ENCODE peak calls at places on chromosomes 5 and 9, in seven cellular contexts. L is A549, T is astrocyte of the spinal cord, P is nephron progenitor cell, C is breast epithelium, Q is colonic mucosa, X is adrenal gland. A is an unnamed sample.

GRCh38 chr9:91718071-91718470 is 232.0 kb downstream of the ROR2 start:
- DNase-seq in L (no peak), T (no peak), P (no peak), C (no peak), Q (no peak), X (no peak), A (no peak)

GRCh38 chr5:149294872-149295829 is 23.5 kb downstream of the AFAP1L1 start:
- DNase-seq in L (no peak), T (no peak), P (no peak), C (no peak), Q (no peak), X (no peak), A (no peak)

GRCh38 chr5:150626853-150627276 is 13.6 kb upstream of the SYNPO start:
- DNase-seq in L (no peak), T (no peak), P (no peak), C (peak; percentile 60), Q (no peak), X (peak; percentile 75), A (no peak)

GRCh38 chr5:124330595-124330994 is 415.8 kb downstream of the ZNF608 start:
- DNase-seq in L (no peak), T (peak; percentile 43), P (no peak), C (no peak), Q (no peak), X (no peak), A (no peak)

GRCh38 chr5:194102-194501 is 2.8 kb downstream of the LRRC14B start:
- DNase-seq in L (no peak), T (no peak), P (no peak), C (no peak), Q (no peak), X (no peak), A (no peak)

GRCh38 chr9:2872307-2872940 is 28.5 kb upstream of the PUM3 start:
- DNase-seq in L (peak; percentile 45), T (peak; percentile 42), P (peak; percentile 9), C (no peak), Q (no peak), X (no peak), A (no peak)

GRCh38 chr5:14351845-14352712 is 208.9 kb downstream of the TRIO start:
- DNase-seq in L (peak; percentile 61), T (peak; percentile 67), P (peak; percentile 75), C (no peak), Q (peak; percentile 62), X (peak; percentile 57), A (peak; percentile 39)

GRCh38 chr5:10583663-10584572 is 20.0 kb downstream of the ANKRD33B start:
- DNase-seq in L (no peak), T (no peak), P (no peak), C (no peak), Q (no peak), X (no peak), A (no peak)

GRCh38 chr9:80376180-80376579 is 804.4 kb downstream of the TLE4 start:
- DNase-seq in L (no peak), T (no peak), P (no peak), C (no peak), Q (no peak), X (no peak), A (no peak)

GRCh38 chr9:30519756-30520155 is 1864.7 kb upstream of the ACO1 start:
- DNase-seq in L (no peak), T (peak; percentile 41), P (no peak), C (no peak), Q (no peak), X (no peak), A (no peak)

GRCh38 chr9:37760416-37761165 is 7.0 kb downstream of the TRMT10B start:
- DNase-seq in L (no peak), T (peak; percentile 55), P (no peak), C (no peak), Q (no peak), X (no peak), A (no peak)

GRCh38 chr9:33139421-33140228 is 27.5 kb downstream of the B4GALT1 start:
- DNase-seq in L (no peak), T (peak; percentile 97), P (peak; percentile 37), C (peak; percentile 39), Q (peak; percentile 58), X (peak; percentile 94), A (no peak)

GRCh38 chr9:98971168-98971914 is 27.6 kb downstream of the COL15A1 start:
- DNase-seq in L (no peak), T (peak; percentile 80), P (no peak), C (no peak), Q (no peak), X (peak; percentile 87), A (no peak)

GRCh38 chr9:124032247-124032646 is 20.7 kb downstream of the LHX2 start:
- DNase-seq in L (no peak), T (no peak), P (peak; percentile 64), C (no peak), Q (no peak), X (no peak), A (no peak)

GRCh38 chr5:1381370-1382247 is 36.7 kb upstream of the CLPTM1L start:
- DNase-seq in L (no peak), T (no peak), P (no peak), C (no peak), Q (no peak), X (no peak), A (no peak)

GRCh38 chr5:1382248-1382700 is 37.4 kb upstream of the CLPTM1L start:
- DNase-seq in L (no peak), T (no peak), P (no peak), C (no peak), Q (no peak), X (no peak), A (no peak)

GRCh38 chr5:1380910-1381309 is 36.0 kb upstream of the CLPTM1L start:
- DNase-seq in L (no peak), T (no peak), P (no peak), C (no peak), Q (no peak), X (no peak), A (no peak)

GRCh38 chr5:1378866-1379659 is 34.2 kb upstream of the CLPTM1L start:
- DNase-seq in L (no peak), T (no peak), P (no peak), C (no peak), Q (no peak), X (no peak), A (no peak)

GRCh38 chr5:1380011-1380817 is 35.3 kb upstream of the CLPTM1L start:
- DNase-seq in L (peak; percentile 78), T (no peak), P (peak; percentile 72), C (peak; percentile 23), Q (peak; percentile 35), X (peak; percentile 48), A (peak; percentile 46)
- TF ChIP-seq CTCF in L (peak; percentile 79), T (peak; percentile 31), P (peak; percentile 61), C (no peak), Q (peak; percentile 78), X (peak; percentile 78), A (peak; percentile 81)

DNA sequence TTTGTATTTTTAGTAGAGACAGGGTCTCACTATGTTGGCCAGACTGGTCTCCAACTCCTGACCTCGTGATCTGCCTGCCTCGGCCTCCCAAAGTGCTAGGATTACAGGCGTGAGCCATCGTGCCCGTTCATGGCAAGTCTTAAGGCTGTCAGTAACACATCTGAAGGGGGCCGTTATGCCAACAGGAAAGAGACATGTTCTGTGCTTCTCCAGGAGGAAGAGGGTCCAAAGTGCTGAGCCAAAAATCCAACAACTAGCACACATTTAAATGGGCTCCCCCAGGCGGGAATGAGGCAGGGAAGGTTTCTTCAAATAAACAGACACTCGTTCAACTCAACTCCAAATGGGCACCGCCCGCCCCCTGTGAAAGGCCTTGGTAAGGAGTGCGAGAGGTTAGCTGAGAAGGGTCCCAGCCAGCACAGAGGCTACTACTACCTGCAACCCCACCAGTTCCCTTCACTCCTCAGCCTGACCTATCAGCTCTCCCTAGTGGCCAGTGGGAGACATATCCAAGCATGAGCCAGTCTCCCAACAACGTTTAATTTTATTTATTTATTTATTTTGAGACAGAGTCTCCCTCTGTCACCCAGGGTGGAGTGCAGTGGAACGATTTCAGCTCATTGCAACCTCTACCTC is 84.1 kb upstream of the DMRT1 start:
- DNase-seq in L (peak; percentile 60), T (peak; percentile 60), P (peak; percentile 8), C (no peak), Q (peak; percentile 41), X (peak; percentile 52), A (no peak)
- TF ChIP-seq CTCF in L (peak; percentile 45), T (peak; percentile 71), P (peak; percentile 43), C (peak; percentile 23), Q (peak; percentile 51), X (peak; percentile 55), A (peak; percentile 63)

DNA sequence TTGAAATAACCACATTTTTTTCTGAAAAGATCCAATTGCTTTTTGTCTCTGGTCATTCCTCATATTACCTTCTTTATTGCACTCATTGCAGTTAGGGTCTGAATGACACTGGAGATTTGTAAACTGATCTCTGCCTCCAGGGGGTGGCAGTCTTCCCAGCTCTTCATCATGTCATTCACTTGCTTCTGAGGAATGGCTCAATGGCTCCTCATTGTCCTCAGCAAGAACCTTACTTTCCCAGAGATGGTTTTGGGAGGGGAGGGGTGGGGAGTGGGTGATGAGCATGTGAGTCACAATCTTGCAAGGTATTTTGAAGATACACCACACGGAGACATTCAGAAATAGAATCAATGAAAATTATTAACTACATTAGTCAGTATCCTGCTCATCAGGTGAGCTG is 159.8 kb upstream of the GAS1 start:
- DNase-seq in L (peak; percentile 17), T (peak; percentile 45), P (no peak), C (no peak), Q (no peak), X (no peak), A (no peak)
- TF ChIP-seq CTCF in L (no peak), T (peak; percentile 6), P (peak; percentile 10), C (no peak), Q (no peak), X (no peak), A (no peak)

GRCh38 chr5:36462295-36463021 is 143.9 kb upstream of the SLC1A3 start:
- DNase-seq in L (no peak), T (peak; percentile 30), P (no peak), C (no peak), Q (no peak), X (no peak), A (no peak)

GRCh38 chr5:36458746-36459145 is 147.7 kb upstream of the SLC1A3 start:
- DNase-seq in L (no peak), T (no peak), P (no peak), C (no peak), Q (no peak), X (no peak), A (no peak)

GRCh38 chr5:36457511-36458260 is 148.7 kb upstream of the SLC1A3 start:
- DNase-seq in L (no peak), T (peak; percentile 52), P (no peak), C (no peak), Q (no peak), X (no peak), A (no peak)

DNA sequence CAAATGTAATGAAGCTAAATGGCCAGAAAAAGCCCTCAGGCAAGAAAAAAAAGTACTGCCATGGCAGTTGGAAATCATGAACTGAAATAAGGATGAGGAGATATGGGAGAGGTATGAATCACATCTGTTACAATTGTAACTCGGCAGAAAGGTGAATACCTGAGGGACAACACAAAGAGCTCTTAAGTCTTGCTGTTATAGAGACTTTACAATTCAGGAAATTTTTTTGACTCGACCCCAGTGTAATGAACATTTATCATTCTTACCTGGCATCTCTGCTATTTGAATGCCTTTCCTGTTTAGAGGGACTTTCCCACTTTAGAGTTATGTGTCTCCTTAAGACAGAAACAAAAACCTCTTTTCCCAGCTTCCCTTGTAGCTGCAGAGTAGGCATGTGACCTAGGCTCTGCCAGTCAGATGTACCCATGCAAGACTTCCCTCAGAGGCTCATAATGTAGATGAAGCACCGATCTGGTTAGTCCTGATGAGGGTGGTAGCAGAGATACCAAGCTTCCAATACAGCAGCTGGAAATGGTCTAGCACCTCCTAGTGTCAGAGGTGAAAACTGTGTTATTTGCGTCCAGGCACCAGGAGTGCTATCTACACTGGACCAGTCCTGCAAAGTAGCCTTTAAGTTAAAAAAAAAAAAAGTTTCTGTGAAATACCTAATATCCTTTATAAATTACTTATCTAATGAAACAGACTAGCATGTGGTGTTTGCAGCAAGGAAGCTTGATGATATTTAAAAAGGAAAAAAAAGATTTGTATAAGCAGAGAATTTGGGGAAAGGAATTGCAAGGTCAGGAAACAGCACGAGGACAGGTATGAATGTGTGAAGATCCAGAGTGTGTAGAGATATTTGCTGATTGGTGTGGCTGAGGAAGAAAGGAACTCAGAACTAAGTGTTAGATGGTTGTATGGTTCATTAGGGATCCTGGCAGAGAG is 146.9 kb upstream of the SLC1A3 start:
- DNase-seq in L (peak; percentile 37), T (no peak), P (no peak), C (no peak), Q (no peak), X (no peak), A (no peak)
- TF ChIP-seq CTCF in L (peak; percentile 13), T (peak; percentile 29), P (peak; percentile 18), C (no peak), Q (no peak), X (peak; percentile 16), A (peak; percentile 34)

A was measured in progenitor cell of endocrine pancreas.